ENCODE peak calls at places on chromosomes 1 and 21, in eight cellular contexts. I, X, K, Z, H, Q, J and R are unnamed samples.

GRCh38 chr1:32404956-32405355 is 10.7 kb upstream of the BSDC1 start:
- DNase-seq in I (no peak), X (no peak), K (no peak), Z (no peak), H (peak), Q (no peak), J (no peak), R (no peak)

GRCh38 chr1:15413563-15414449 is 4.1 kb downstream of the EFHD2 start:
- DNase-seq in I (no peak), X (no peak), K (no peak), Z (no peak), H (no peak), Q (no peak), J (peak), R (no peak)

GRCh38 chr1:2543543-2544092 is 12.6 kb upstream of the TNFRSF14 start:
- DNase-seq in I (peak), X (no peak), K (no peak), Z (no peak), H (peak), Q (no peak), J (no peak), R (peak)

GRCh38 chr1:219058891-219059820 is 114.5 kb upstream of the LYPLAL1 start:
- DNase-seq in I (no peak), X (no peak), K (no peak), Z (no peak), H (no peak), Q (no peak), J (no peak), R (no peak)

GRCh38 chr1:96234299-96234698 is 487.3 kb upstream of the PTBP2 start:
- DNase-seq in I (no peak), X (peak), K (peak), Z (peak), H (peak), Q (peak), J (no peak), R (no peak)

GRCh38 chr1:45299981-45300668 is 26.6 kb upstream of the HPDL start:
- DNase-seq in I (no peak), X (no peak), K (peak), Z (peak), H (peak), Q (peak), J (peak), R (peak)

GRCh38 chr21:46349134-46349760 is 25.3 kb downstream of the PCNT start:
- DNase-seq in I (no peak), X (peak), K (no peak), Z (no peak), H (no peak), Q (no peak), J (no peak), R (no peak)

GRCh38 chr1:22031214-22031962 is 21.1 kb upstream of the CDC42 start:
- DNase-seq in I (no peak), X (no peak), K (peak), Z (no peak), H (no peak), Q (no peak), J (no peak), R (peak)

GRCh38 chr1:20080441-20081330 is 10.7 kb downstream of the PLA2G5 start:
- DNase-seq in I (no peak), X (no peak), K (no peak), Z (no peak), H (no peak), Q (no peak), J (no peak), R (peak)

GRCh38 chr1:15323989-15324866 is 77.2 kb downstream of the FHAD1 start:
- DNase-seq in I (no peak), X (no peak), K (no peak), Z (no peak), H (no peak), Q (no peak), J (no peak), R (no peak)

GRCh38 chr1:85577421-85578320 is 2.9 kb upstream of the CCN1 start:
- DNase-seq in I (no peak), X (peak), K (peak), Z (peak), H (no peak), Q (peak), J (no peak), R (peak)

GRCh38 chr1:39154553-39155361 is 49.7 kb upstream of the MACF1 start:
- DNase-seq in I (no peak), X (no peak), K (peak), Z (peak), H (peak), Q (peak), J (no peak), R (no peak)

GRCh38 chr21:46158666-46159300 is 3.4 kb upstream of the FTCD start:
- DNase-seq in I (no peak), X (peak), K (no peak), Z (no peak), H (no peak), Q (peak), J (no peak), R (no peak)

GRCh38 chr1:24086466-24086865 is 25.5 kb downstream of the MYOM3 start:
- DNase-seq in I (no peak), X (peak), K (no peak), Z (no peak), H (no peak), Q (no peak), J (no peak), R (no peak)

GRCh38 chr1:177546346-177546745 is 375.6 kb downstream of the BRINP2 start:
- DNase-seq in I (no peak), X (no peak), K (peak), Z (no peak), H (no peak), Q (no peak), J (no peak), R (no peak)

GRCh38 chr1:72697410-72697809 is 415.1 kb upstream of the NEGR1 start:
- DNase-seq in I (no peak), X (no peak), K (no peak), Z (no peak), H (no peak), Q (no peak), J (no peak), R (no peak)

GRCh38 chr1:152495066-152495675 is 15.4 kb upstream of the LCE5A start:
- DNase-seq in I (no peak), X (no peak), K (peak), Z (no peak), H (no peak), Q (no peak), J (peak), R (peak)

GRCh38 chr1:64996541-64997257 is 30.4 kb upstream of the JAK1 start:
- DNase-seq in I (no peak), X (no peak), K (no peak), Z (no peak), H (no peak), Q (no peak), J (no peak), R (no peak)

GRCh38 chr21:31693222-31693621 is 33.7 kb downstream of the SOD1 start:
- DNase-seq in I (no peak), X (no peak), K (no peak), Z (no peak), H (no peak), Q (no peak), J (no peak), R (no peak)

GRCh38 chr21:42799948-42800347 is 79.4 kb downstream of the WDR4 start:
- DNase-seq in I (no peak), X (no peak), K (no peak), Z (no peak), H (no peak), Q (no peak), J (no peak), R (no peak)

GRCh38 chr21:26835714-26836265 is 9.4 kb downstream of the ADAMTS1 start:
- DNase-seq in I (no peak), X (no peak), K (no peak), Z (no peak), H (no peak), Q (no peak), J (no peak), R (no peak)

GRCh38 chr21:45747233-45747766 is 103.8 kb downstream of the PCBP3 start:
- DNase-seq in I (no peak), X (no peak), K (no peak), Z (no peak), H (no peak), Q (no peak), J (no peak), R (no peak)

GRCh38 chr1:193634470-193634869 is 448.1 kb upstream of the B3GALT2 start:
- DNase-seq in I (no peak), X (no peak), K (peak), Z (no peak), H (no peak), Q (no peak), J (no peak), R (peak)

GRCh38 chr1:193633991-193634390 is 447.6 kb upstream of the B3GALT2 start:
- DNase-seq in I (no peak), X (no peak), K (no peak), Z (no peak), H (no peak), Q (no peak), J (no peak), R (no peak)

GRCh38 chr1:193629875-193630274 is 443.5 kb upstream of the B3GALT2 start:
- DNase-seq in I (no peak), X (no peak), K (peak), Z (peak), H (no peak), Q (no peak), J (no peak), R (no peak)

GRCh38 chr1:193634876-193635275 is 448.5 kb upstream of the B3GALT2 start:
- DNase-seq in I (no peak), X (no peak), K (no peak), Z (no peak), H (no peak), Q (no peak), J (no peak), R (no peak)

DNA sequence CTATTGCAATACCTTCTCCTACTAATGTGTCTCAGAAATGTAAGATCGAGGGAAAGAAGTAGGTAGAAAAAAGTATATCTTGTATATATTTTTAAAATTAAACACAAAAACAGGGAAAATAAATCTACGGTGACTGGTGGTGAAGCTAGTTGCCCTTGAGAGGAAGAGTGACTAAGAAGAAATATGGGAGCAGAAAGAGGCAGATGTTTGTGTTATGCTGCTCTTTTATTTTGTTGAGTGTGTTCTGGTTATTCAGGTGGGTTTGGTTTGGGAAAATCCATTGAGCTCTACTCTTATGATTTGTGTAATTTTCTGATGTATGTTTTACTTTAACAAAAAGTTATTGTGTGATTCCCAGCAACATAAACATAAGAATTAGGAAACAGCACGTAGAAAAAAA is 444.9 kb upstream of the B3GALT2 start:
- DNase-seq in I (no peak), X (no peak), K (no peak), Z (no peak), H (no peak), Q (no peak), J (no peak), R (no peak)
- H3K4me3 ChIP-seq in I (no peak), X (no peak), K (no peak), Z (no peak), H (no peak), Q (no peak), J (no peak), R (no peak)

GRCh38 chr1:37782491-37782890 is 11.2 kb upstream of the MANEAL start:
- DNase-seq in I (no peak), X (no peak), K (no peak), Z (no peak), H (no peak), Q (no peak), J (no peak), R (no peak)

GRCh38 chr1:37778654-37779053 is 13.7 kb upstream of the EPHA10 start:
- DNase-seq in I (no peak), X (no peak), K (no peak), Z (no peak), H (no peak), Q (no peak), J (no peak), R (no peak)

GRCh38 chr1:37776946-37777516 is 12.1 kb upstream of the EPHA10 start:
- DNase-seq in I (no peak), X (no peak), K (no peak), Z (no peak), H (no peak), Q (no peak), J (no peak), R (no peak)
- H3K4me3 ChIP-seq in I (no peak), X (no peak), K (no peak), Z (no peak), H (no peak), Q (no peak), J (no peak), R (no peak)

DNA sequence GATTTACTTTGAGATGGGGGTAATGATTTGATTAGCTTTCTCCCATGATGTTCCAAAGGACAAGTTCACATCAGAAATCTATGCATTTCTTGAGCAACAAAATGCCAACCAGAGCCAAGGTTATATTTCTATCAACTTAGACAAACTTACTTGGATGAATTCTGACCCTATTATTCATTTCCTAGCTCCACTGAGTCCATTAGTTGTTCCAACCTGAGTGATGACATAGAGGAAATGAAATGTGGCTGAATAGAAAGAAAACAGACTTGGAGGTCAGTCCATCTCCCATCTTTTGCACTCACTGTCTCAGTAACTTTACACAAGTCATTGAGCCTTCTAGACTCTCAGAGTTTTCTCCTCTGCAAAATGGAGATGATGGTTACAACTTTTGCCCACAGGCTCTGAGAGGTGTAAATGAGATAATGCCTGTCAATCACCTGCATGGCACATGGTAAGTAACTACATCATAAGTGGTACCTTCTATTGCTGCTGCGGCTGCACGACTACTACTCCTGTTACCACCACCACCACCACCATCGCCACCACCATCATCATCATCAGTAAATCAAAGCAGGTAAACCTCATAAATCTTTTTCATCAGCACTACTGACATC is 98.2 kb downstream of the PTPN14 start:
- DNase-seq in I (no peak), X (no peak), K (peak), Z (no peak), H (peak), Q (no peak), J (no peak), R (no peak)
- H3K4me3 ChIP-seq in I (no peak), X (no peak), K (no peak), Z (no peak), H (no peak), Q (no peak), J (no peak), R (no peak)

GRCh38 chr1:42765271-42765670 is 1.6 kb downstream of the P3H1 start:
- DNase-seq in I (no peak), X (no peak), K (peak), Z (no peak), H (no peak), Q (no peak), J (no peak), R (no peak)
- H3K4me3 ChIP-seq in I (peak), X (peak), K (peak), Z (peak), H (peak), Q (peak), J (peak), R (peak)

GRCh38 chr1:237868814-237869600 is 21.7 kb downstream of the ZP4 start:
- DNase-seq in I (no peak), X (no peak), K (no peak), Z (no peak), H (no peak), Q (no peak), J (peak), R (no peak)

GRCh38 chr1:237861944-237862343 is 28.8 kb downstream of the ZP4 start:
- DNase-seq in I (no peak), X (no peak), K (no peak), Z (no peak), H (no peak), Q (no peak), J (no peak), R (no peak)

GRCh38 chr1:237867380-237867888 is 23.3 kb downstream of the ZP4 start:
- DNase-seq in I (no peak), X (no peak), K (no peak), Z (no peak), H (no peak), Q (no peak), J (no peak), R (no peak)

GRCh38 chr1:237863234-237863633 is 27.5 kb downstream of the ZP4 start:
- DNase-seq in I (no peak), X (no peak), K (no peak), Z (no peak), H (no peak), Q (no peak), J (no peak), R (no peak)

GRCh38 chr1:237864338-237865244 is 26.1 kb downstream of the ZP4 start:
- DNase-seq in I (no peak), X (peak), K (peak), Z (peak), H (no peak), Q (peak), J (peak), R (no peak)
- H3K4me3 ChIP-seq in I (no peak), X (no peak), K (no peak), Z (no peak), H (peak), Q (no peak), J (no peak), R (no peak)

GRCh38 chr1:232249834-232250233 is 380.1 kb downstream of the SIPA1L2 start:
- DNase-seq in I (no peak), X (no peak), K (no peak), Z (no peak), H (no peak), Q (no peak), J (no peak), R (no peak)

GRCh38 chr1:232250838-232251237 is 379.1 kb downstream of the SIPA1L2 start:
- DNase-seq in I (no peak), X (no peak), K (no peak), Z (no peak), H (no peak), Q (no peak), J (no peak), R (no peak)

GRCh38 chr1:232250410-232250809 is 379.5 kb downstream of the SIPA1L2 start:
- DNase-seq in I (no peak), X (no peak), K (no peak), Z (no peak), H (no peak), Q (no peak), J (no peak), R (no peak)

GRCh38 chr1:232249335-232249734 is 380.6 kb downstream of the SIPA1L2 start:
- DNase-seq in I (no peak), X (no peak), K (no peak), Z (no peak), H (no peak), Q (no peak), J (no peak), R (no peak)

DNA sequence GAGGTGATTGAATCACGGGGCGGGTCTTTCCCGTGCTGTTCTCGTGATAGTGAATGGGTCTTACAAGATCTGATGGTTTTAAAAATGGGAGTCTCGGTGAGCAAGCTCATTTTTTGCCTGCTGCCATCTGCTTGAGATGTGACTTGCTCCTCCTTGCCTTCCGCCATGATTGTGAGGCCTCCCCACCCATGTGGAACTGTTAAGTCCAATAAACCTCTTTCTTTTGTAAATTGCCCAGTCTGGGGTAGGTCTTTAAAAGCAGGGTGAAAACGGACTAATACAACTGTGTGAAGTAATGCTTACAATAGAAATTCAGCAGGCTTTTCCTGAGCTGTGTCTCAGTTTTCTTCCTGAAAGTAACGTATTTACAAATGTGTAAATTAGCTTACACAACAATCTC is 377.2 kb downstream of the SIPA1L2 start:
- DNase-seq in I (no peak), X (no peak), K (no peak), Z (no peak), H (no peak), Q (no peak), J (no peak), R (no peak)
- H3K4me3 ChIP-seq in I (no peak), X (no peak), K (no peak), Z (no peak), H (no peak), Q (no peak), J (no peak), R (no peak)

GRCh38 chr1:10795305-10796021 is 983 bp downstream of the CASZ1 start:
- DNase-seq in I (no peak), X (peak), K (no peak), Z (no peak), H (no peak), Q (no peak), J (peak), R (no peak)

GRCh38 chr1:10791117-10791951 is 5.1 kb downstream of the CASZ1 start:
- DNase-seq in I (no peak), X (no peak), K (no peak), Z (no peak), H (no peak), Q (no peak), J (no peak), R (no peak)

GRCh38 chr1:10790155-10790707 is 6.2 kb downstream of the CASZ1 start:
- DNase-seq in I (no peak), X (no peak), K (no peak), Z (no peak), H (no peak), Q (no peak), J (no peak), R (no peak)

GRCh38 chr1:10794724-10795304 is 1.6 kb downstream of the CASZ1 start:
- DNase-seq in I (no peak), X (peak), K (no peak), Z (no peak), H (no peak), Q (no peak), J (peak), R (no peak)

DNA sequence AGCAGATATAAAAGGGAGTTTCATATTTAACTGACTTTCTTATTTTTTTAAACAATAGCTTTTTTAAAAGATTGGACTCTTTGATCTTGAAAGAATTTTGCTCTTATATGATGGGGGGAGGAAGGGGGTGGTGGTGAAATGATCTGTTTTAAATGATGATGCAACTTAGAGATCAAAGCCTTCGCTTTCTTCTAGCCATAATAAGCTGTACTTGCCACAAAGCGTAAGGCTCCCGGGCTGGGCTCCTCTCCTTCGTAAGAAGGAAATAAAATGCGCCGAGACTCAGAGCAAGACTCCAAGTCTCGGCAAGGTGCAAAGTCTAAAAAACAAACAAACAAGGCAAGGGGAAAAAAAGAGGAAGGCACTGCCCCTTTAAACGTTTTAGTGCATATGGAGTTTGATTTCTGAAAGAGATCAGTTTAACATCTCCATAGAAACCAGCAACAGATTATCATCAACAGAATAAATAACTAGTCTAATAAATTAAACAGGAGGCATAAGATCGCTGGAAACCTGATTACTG is 3.3 kb downstream of the CASZ1 start:
- DNase-seq in I (no peak), X (no peak), K (peak), Z (no peak), H (no peak), Q (no peak), J (peak), R (no peak)
- H3K4me3 ChIP-seq in I (no peak), X (peak), K (no peak), Z (no peak), H (no peak), Q (peak), J (peak), R (no peak)